ENCODE peak calls at places on chromosome 10, in ten cellular contexts. One of them, this sample, is unnamed.

GRCh38 chr10:61825001-61825400 is 76.5 kb upstream of the ARID5B start:
- DNase-seq in CD8-positive, alpha-beta memory T cell: no peak
- DNase-seq in breast epithelium: no peak
- DNase-seq in AG08395: no peak
- DNase-seq in ureter: no peak
- DNase-seq in Caco-2: no peak
- DNase-seq in EL: no peak
- DNase-seq in activated CD4-positive, alpha-beta T cell treated with anti-CD3 and anti-CD28 coated beads for 48 hours: no peak
- DNase-seq in Panc1: no peak
- DNase-seq in stimulated activated CD4-positive, alpha-beta T cell treated with anti-CD3 and anti-CD28 coated beads, Interleukin-1b, Interleukin-23, amount 100 ng/mL, for 48 hours: no peak
- DNase-seq in this sample: no peak

GRCh38 chr10:61744469-61744868 is 81.7 kb downstream of the CABCOCO1 start:
- DNase-seq in CD8-positive, alpha-beta memory T cell: no peak
- DNase-seq in breast epithelium: no peak
- DNase-seq in AG08395: no peak
- DNase-seq in ureter: no peak
- DNase-seq in Caco-2: no peak
- DNase-seq in EL: no peak
- DNase-seq in activated CD4-positive, alpha-beta T cell treated with anti-CD3 and anti-CD28 coated beads for 48 hours: peak
- DNase-seq in Panc1: no peak
- DNase-seq in stimulated activated CD4-positive, alpha-beta T cell treated with anti-CD3 and anti-CD28 coated beads, Interleukin-1b, Interleukin-23, amount 100 ng/mL, for 48 hours: peak
- DNase-seq in this sample: no peak

GRCh38 chr10:11162828-11163599 is 145.3 kb downstream of the CELF2 start:
- DNase-seq in CD8-positive, alpha-beta memory T cell: peak
- DNase-seq in breast epithelium: peak
- DNase-seq in AG08395: no peak
- DNase-seq in ureter: peak
- DNase-seq in Caco-2: no peak
- DNase-seq in EL: no peak
- DNase-seq in activated CD4-positive, alpha-beta T cell treated with anti-CD3 and anti-CD28 coated beads for 48 hours: peak
- DNase-seq in Panc1: no peak
- DNase-seq in stimulated activated CD4-positive, alpha-beta T cell treated with anti-CD3 and anti-CD28 coated beads, Interleukin-1b, Interleukin-23, amount 100 ng/mL, for 48 hours: peak
- DNase-seq in this sample: peak

GRCh38 chr10:106877574-106877973 is 286.9 kb downstream of the SORCS1 start:
- DNase-seq in CD8-positive, alpha-beta memory T cell: no peak
- DNase-seq in breast epithelium: no peak
- DNase-seq in AG08395: no peak
- DNase-seq in ureter: no peak
- DNase-seq in Caco-2: no peak
- DNase-seq in EL: no peak
- DNase-seq in activated CD4-positive, alpha-beta T cell treated with anti-CD3 and anti-CD28 coated beads for 48 hours: no peak
- DNase-seq in Panc1: no peak
- DNase-seq in stimulated activated CD4-positive, alpha-beta T cell treated with anti-CD3 and anti-CD28 coated beads, Interleukin-1b, Interleukin-23, amount 100 ng/mL, for 48 hours: no peak
- DNase-seq in this sample: no peak

GRCh38 chr10:115402690-115403089 is 309.5 kb downstream of the ATRNL1 start:
- DNase-seq in CD8-positive, alpha-beta memory T cell: no peak
- DNase-seq in breast epithelium: no peak
- DNase-seq in AG08395: peak
- DNase-seq in ureter: no peak
- DNase-seq in Caco-2: no peak
- DNase-seq in EL: peak
- DNase-seq in activated CD4-positive, alpha-beta T cell treated with anti-CD3 and anti-CD28 coated beads for 48 hours: no peak
- DNase-seq in Panc1: no peak
- DNase-seq in stimulated activated CD4-positive, alpha-beta T cell treated with anti-CD3 and anti-CD28 coated beads, Interleukin-1b, Interleukin-23, amount 100 ng/mL, for 48 hours: no peak
- DNase-seq in this sample: no peak

GRCh38 chr10:6507311-6507710 is 72.8 kb downstream of the PRKCQ start:
- DNase-seq in CD8-positive, alpha-beta memory T cell: no peak
- DNase-seq in breast epithelium: no peak
- DNase-seq in AG08395: no peak
- DNase-seq in ureter: no peak
- DNase-seq in Caco-2: no peak
- DNase-seq in EL: no peak
- DNase-seq in activated CD4-positive, alpha-beta T cell treated with anti-CD3 and anti-CD28 coated beads for 48 hours: peak
- DNase-seq in Panc1: no peak
- DNase-seq in stimulated activated CD4-positive, alpha-beta T cell treated with anti-CD3 and anti-CD28 coated beads, Interleukin-1b, Interleukin-23, amount 100 ng/mL, for 48 hours: peak
- DNase-seq in this sample: peak

GRCh38 chr10:22611425-22612111 is 102.8 kb downstream of the PIP4K2A start:
- DNase-seq in CD8-positive, alpha-beta memory T cell: peak
- DNase-seq in breast epithelium: no peak
- DNase-seq in AG08395: no peak
- DNase-seq in ureter: no peak
- DNase-seq in Caco-2: no peak
- DNase-seq in EL: no peak
- DNase-seq in activated CD4-positive, alpha-beta T cell treated with anti-CD3 and anti-CD28 coated beads for 48 hours: peak
- DNase-seq in Panc1: no peak
- DNase-seq in stimulated activated CD4-positive, alpha-beta T cell treated with anti-CD3 and anti-CD28 coated beads, Interleukin-1b, Interleukin-23, amount 100 ng/mL, for 48 hours: peak
- DNase-seq in this sample: peak

GRCh38 chr10:98125940-98126631 is 8.4 kb upstream of the R3HCC1L start:
- DNase-seq in CD8-positive, alpha-beta memory T cell: no peak
- DNase-seq in breast epithelium: no peak
- DNase-seq in AG08395: no peak
- DNase-seq in ureter: no peak
- DNase-seq in Caco-2: no peak
- DNase-seq in EL: no peak
- DNase-seq in activated CD4-positive, alpha-beta T cell treated with anti-CD3 and anti-CD28 coated beads for 48 hours: no peak
- DNase-seq in Panc1: no peak
- DNase-seq in stimulated activated CD4-positive, alpha-beta T cell treated with anti-CD3 and anti-CD28 coated beads, Interleukin-1b, Interleukin-23, amount 100 ng/mL, for 48 hours: no peak
- DNase-seq in this sample: no peak

GRCh38 chr10:61958793-61959192 is 57.3 kb downstream of the ARID5B start:
- DNase-seq in CD8-positive, alpha-beta memory T cell: no peak
- DNase-seq in breast epithelium: no peak
- DNase-seq in AG08395: no peak
- DNase-seq in ureter: no peak
- DNase-seq in Caco-2: no peak
- DNase-seq in EL: no peak
- DNase-seq in activated CD4-positive, alpha-beta T cell treated with anti-CD3 and anti-CD28 coated beads for 48 hours: no peak
- DNase-seq in Panc1: no peak
- DNase-seq in stimulated activated CD4-positive, alpha-beta T cell treated with anti-CD3 and anti-CD28 coated beads, Interleukin-1b, Interleukin-23, amount 100 ng/mL, for 48 hours: no peak
- DNase-seq in this sample: no peak

GRCh38 chr10:5971886-5972285 is 5.5 kb downstream of the IL15RA start:
- DNase-seq in CD8-positive, alpha-beta memory T cell: no peak
- DNase-seq in breast epithelium: peak
- DNase-seq in AG08395: no peak
- DNase-seq in ureter: peak
- DNase-seq in Caco-2: no peak
- DNase-seq in EL: no peak
- DNase-seq in activated CD4-positive, alpha-beta T cell treated with anti-CD3 and anti-CD28 coated beads for 48 hours: no peak
- DNase-seq in Panc1: no peak
- DNase-seq in stimulated activated CD4-positive, alpha-beta T cell treated with anti-CD3 and anti-CD28 coated beads, Interleukin-1b, Interleukin-23, amount 100 ng/mL, for 48 hours: no peak
- DNase-seq in this sample: no peak

GRCh38 chr10:46069771-46070463 is 23.8 kb upstream of the MSMB start:
- DNase-seq in CD8-positive, alpha-beta memory T cell: no peak
- DNase-seq in breast epithelium: no peak
- DNase-seq in AG08395: no peak
- DNase-seq in ureter: no peak
- DNase-seq in Caco-2: no peak
- DNase-seq in EL: peak
- DNase-seq in activated CD4-positive, alpha-beta T cell treated with anti-CD3 and anti-CD28 coated beads for 48 hours: no peak
- DNase-seq in Panc1: no peak
- DNase-seq in stimulated activated CD4-positive, alpha-beta T cell treated with anti-CD3 and anti-CD28 coated beads, Interleukin-1b, Interleukin-23, amount 100 ng/mL, for 48 hours: no peak
- DNase-seq in this sample: no peak

This sample was measured in T-helper 2 cell treated with Interferon-gamma antibody and Interleukin-4, amounts not matched to agents 5 μg/mL and 100 μg/mL, for 36 hours.